ENCODE peak calls at places on chromosomes 5 and 9, in five cellular contexts. One of them, this sample, is unnamed.

GRCh38 chr5:109483395-109483974 is 73.7 kb upstream of the PJA2 start:
- DNase-seq in tibial artery: no peak
- DNase-seq in GM23338: no peak
- DNase-seq in spleen: no peak
- DNase-seq in heart right ventricle: no peak
- DNase-seq in this sample: no peak

GRCh38 chr9:14535161-14535930 is 157.9 kb downstream of the ZDHHC21 start:
- DNase-seq in heart right ventricle: peak
- DNase-seq in spleen: no peak
- DNase-seq in tibial artery: no peak
- DNase-seq in GM23338: no peak
- DNase-seq in this sample: no peak

GRCh38 chr5:126674145-126674544 is 73.4 kb downstream of the PHAX start:
- DNase-seq in tibial artery: no peak
- DNase-seq in GM23338: peak
- DNase-seq in spleen: no peak
- DNase-seq in heart right ventricle: no peak
- DNase-seq in this sample: no peak

GRCh38 chr9:125655691-125656410 is 51.2 kb downstream of the MAPKAP1 start:
- DNase-seq in tibial artery: no peak
- DNase-seq in heart right ventricle: no peak
- DNase-seq in spleen: no peak
- DNase-seq in GM23338: peak
- DNase-seq in this sample: no peak

GRCh38 chr9:104091708-104092107 is 2.4 kb upstream of the SMC2 start:
- DNase-seq in GM23338: peak
- DNase-seq in heart right ventricle: peak
- DNase-seq in spleen: no peak
- DNase-seq in tibial artery: peak
- DNase-seq in this sample: peak

GRCh38 chr5:35369965-35370790 is 139.9 kb upstream of the PRLR start:
- DNase-seq in tibial artery: no peak
- DNase-seq in spleen: no peak
- DNase-seq in heart right ventricle: no peak
- DNase-seq in GM23338: peak
- DNase-seq in this sample: no peak

GRCh38 chr9:20835364-20836286 is 151.6 kb downstream of the FOCAD start:
- DNase-seq in GM23338: no peak
- DNase-seq in heart right ventricle: no peak
- DNase-seq in tibial artery: no peak
- DNase-seq in spleen: no peak
- DNase-seq in this sample: no peak

GRCh38 chr9:116547729-116548426 is 139.2 kb upstream of the TRIM32 start:
- DNase-seq in GM23338: peak
- DNase-seq in spleen: no peak
- DNase-seq in heart right ventricle: no peak
- DNase-seq in tibial artery: no peak
- DNase-seq in this sample: no peak

GRCh38 chr9:70488793-70489105 is 74.3 kb upstream of the KLF9 start:
- DNase-seq in tibial artery: no peak
- DNase-seq in spleen: no peak
- DNase-seq in GM23338: no peak
- DNase-seq in heart right ventricle: peak
- DNase-seq in this sample: no peak

GRCh38 chr5:65334077-65334476 is 147.6 kb downstream of the ADAMTS6 start:
- DNase-seq in spleen: no peak
- DNase-seq in tibial artery: no peak
- DNase-seq in heart right ventricle: no peak
- DNase-seq in GM23338: peak
- DNase-seq in this sample: no peak

GRCh38 chr5:7329712-7330111 is 66.2 kb upstream of the ADCY2 start:
- DNase-seq in GM23338: no peak
- DNase-seq in spleen: no peak
- DNase-seq in heart right ventricle: no peak
- DNase-seq in tibial artery: no peak
- DNase-seq in this sample: no peak

GRCh38 chr9:128082173-128082572 is 14.1 kb downstream of the SLC25A25 start:
- DNase-seq in GM23338: peak
- DNase-seq in heart right ventricle: no peak
- DNase-seq in tibial artery: no peak
- DNase-seq in spleen: no peak
- DNase-seq in this sample: no peak

GRCh38 chr5:53942724-53943123 is 367.6 kb downstream of the ARL15 start:
- DNase-seq in spleen: no peak
- DNase-seq in GM23338: no peak
- DNase-seq in heart right ventricle: peak
- DNase-seq in tibial artery: no peak
- DNase-seq in this sample: peak

GRCh38 chr9:87812375-87813118 is 70.1 kb upstream of the SPATA31E1 start:
- DNase-seq in heart right ventricle: no peak
- DNase-seq in tibial artery: no peak
- DNase-seq in spleen: no peak
- DNase-seq in GM23338: peak
- DNase-seq in this sample: no peak

GRCh38 chr5:10594591-10595210 is 30.8 kb downstream of the ANKRD33B start:
- DNase-seq in spleen: peak
- DNase-seq in heart right ventricle: no peak
- DNase-seq in tibial artery: peak
- DNase-seq in GM23338: no peak
- DNase-seq in this sample: peak

GRCh38 chr5:133742370-133743036 is 130.2 kb upstream of the FSTL4 start:
- DNase-seq in tibial artery: no peak
- DNase-seq in GM23338: no peak
- DNase-seq in heart right ventricle: no peak
- DNase-seq in spleen: no peak
- DNase-seq in this sample: peak

GRCh38 chr5:136453199-136453598 is 87.9 kb upstream of the TRPC7 start:
- DNase-seq in spleen: no peak
- DNase-seq in tibial artery: no peak
- DNase-seq in heart right ventricle: no peak
- DNase-seq in GM23338: no peak
- DNase-seq in this sample: no peak

GRCh38 chr5:146291421-146292074 is 47.1 kb upstream of the POU4F3 start:
- DNase-seq in tibial artery: no peak
- DNase-seq in spleen: no peak
- DNase-seq in heart right ventricle: peak
- DNase-seq in GM23338: peak
- DNase-seq in this sample: no peak

GRCh38 chr9:113828211-113828610 is 47.9 kb upstream of the ZNF618 start:
- DNase-seq in heart right ventricle: no peak
- DNase-seq in GM23338: no peak
- DNase-seq in spleen: no peak
- DNase-seq in tibial artery: no peak
- DNase-seq in this sample: no peak
- H3K4me3 ChIP-seq in heart right ventricle: no peak
- H3K4me3 ChIP-seq in GM23338: no peak
- H3K4me3 ChIP-seq in spleen: no peak
- H3K4me3 ChIP-seq in tibial artery: no peak
- H3K4me3 ChIP-seq in this sample: no peak

DNA sequence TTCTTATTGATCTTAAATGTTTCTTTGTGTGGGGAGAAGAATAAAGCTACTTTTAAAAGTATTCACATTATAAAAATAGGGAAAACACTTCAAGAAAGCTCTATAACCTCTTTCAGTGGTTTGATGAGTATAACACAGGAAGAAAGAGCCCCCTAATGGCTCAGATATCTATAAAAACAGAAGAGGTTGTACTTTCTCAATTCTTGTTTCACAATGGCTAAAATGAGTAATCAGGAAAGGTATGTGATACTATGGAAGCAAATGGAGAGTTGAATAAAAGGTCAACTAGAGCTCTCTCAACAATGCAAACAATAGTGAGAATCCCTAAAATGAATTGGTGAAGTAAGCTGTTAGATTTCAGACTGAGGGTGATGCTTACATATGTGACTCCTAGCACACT is 584.6 kb upstream of the CDH18 start:
- DNase-seq in heart right ventricle: no peak
- DNase-seq in GM23338: peak
- DNase-seq in spleen: no peak
- DNase-seq in tibial artery: no peak
- DNase-seq in this sample: no peak
- TF ChIP-seq CTCF in heart right ventricle: no peak
- TF ChIP-seq CTCF in GM23338: no peak
- TF ChIP-seq CTCF in spleen: no peak
- TF ChIP-seq CTCF in tibial artery: no peak
- TF ChIP-seq CTCF in this sample: no peak

DNA sequence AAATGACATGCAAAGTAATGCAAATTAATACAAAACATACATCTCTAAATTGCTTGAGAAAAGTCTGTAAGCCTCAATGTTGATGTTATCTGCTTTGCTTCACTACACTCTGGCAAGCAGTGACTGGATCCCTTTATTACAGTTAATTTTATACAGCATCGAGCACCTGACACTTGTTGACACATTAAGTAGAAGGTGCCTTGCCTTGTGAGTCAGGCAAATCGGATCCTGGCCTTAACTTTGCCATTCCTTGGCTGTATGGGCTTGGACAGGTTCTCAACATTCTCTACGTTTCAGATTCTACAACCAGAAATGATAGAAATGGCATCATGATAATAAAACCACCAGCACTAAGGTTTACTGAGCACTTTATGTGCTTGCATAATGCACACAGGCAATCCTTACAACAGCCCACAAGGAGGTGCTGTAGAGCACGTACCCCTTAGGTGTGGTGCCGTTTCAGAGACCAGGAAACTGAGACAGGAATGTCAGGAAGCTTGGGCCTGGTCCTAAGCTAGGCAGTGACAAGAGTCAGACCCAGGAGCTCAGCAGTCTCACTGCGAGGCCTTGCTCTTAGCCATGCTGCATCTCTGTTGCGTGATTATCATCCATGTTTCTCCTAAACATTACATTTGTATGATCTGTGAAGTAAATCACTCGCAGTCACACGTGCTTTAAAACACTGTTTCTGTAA is 2.6 kb downstream of the GCNT4 start:
- DNase-seq in spleen: peak
- DNase-seq in heart right ventricle: peak
- DNase-seq in tibial artery: no peak
- DNase-seq in GM23338: peak
- DNase-seq in this sample: no peak
- H3K4me3 ChIP-seq in spleen: no peak
- H3K4me3 ChIP-seq in heart right ventricle: no peak
- H3K4me3 ChIP-seq in tibial artery: no peak
- H3K4me3 ChIP-seq in GM23338: no peak
- H3K4me3 ChIP-seq in this sample: no peak

GRCh38 chr5:28770307-28770706 is 1731.9 kb upstream of the CDH9 start:
- DNase-seq in GM23338: no peak
- DNase-seq in spleen: no peak
- DNase-seq in tibial artery: no peak
- DNase-seq in heart right ventricle: no peak
- DNase-seq in this sample: no peak

DNA sequence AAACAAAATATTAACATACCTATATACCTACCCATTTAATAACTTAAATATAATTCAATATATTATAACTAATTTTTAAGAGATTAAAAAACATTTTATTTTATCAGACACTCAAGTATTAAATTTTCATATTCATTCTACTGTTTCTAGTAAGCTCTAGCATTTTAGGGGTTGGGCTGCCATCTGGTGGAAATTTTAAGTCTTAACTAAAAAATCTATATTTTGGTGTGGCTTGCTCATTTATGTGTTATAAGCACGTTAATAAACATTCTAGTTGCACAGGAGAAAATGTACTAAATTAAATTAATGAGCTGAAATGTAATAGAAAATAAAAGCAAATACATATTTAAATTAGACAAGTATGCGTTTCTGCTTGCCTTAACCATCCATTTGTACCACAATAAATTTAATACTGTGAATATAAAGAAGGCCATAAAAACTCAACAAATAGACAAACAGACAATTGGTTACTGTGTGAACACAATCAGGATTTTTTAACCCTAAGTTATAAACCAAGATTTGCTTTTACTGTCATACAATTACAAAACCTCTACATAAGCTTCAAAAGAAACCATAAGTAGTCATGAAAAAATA is 1728.3 kb upstream of the CDH9 start:
- DNase-seq in GM23338: peak
- DNase-seq in heart right ventricle: no peak
- DNase-seq in tibial artery: no peak
- DNase-seq in spleen: no peak
- DNase-seq in this sample: no peak
- TF ChIP-seq CTCF in GM23338: peak
- TF ChIP-seq CTCF in heart right ventricle: peak
- TF ChIP-seq CTCF in tibial artery: peak
- TF ChIP-seq CTCF in spleen: no peak
- TF ChIP-seq CTCF in this sample: no peak

GRCh38 chr9:12775373-12775962 is 648 bp downstream of the LURAP1L start:
- DNase-seq in heart right ventricle: peak
- DNase-seq in spleen: no peak
- DNase-seq in GM23338: peak
- DNase-seq in tibial artery: no peak
- DNase-seq in this sample: no peak

GRCh38 chr9:12776775-12777055 is 1.9 kb downstream of the LURAP1L start:
- DNase-seq in spleen: no peak
- DNase-seq in GM23338: no peak
- DNase-seq in tibial artery: no peak
- DNase-seq in heart right ventricle: no peak
- DNase-seq in this sample: no peak

GRCh38 chr9:12777149-12778010 is 2.6 kb downstream of the LURAP1L start:
- DNase-seq in tibial artery: no peak
- DNase-seq in spleen: no peak
- DNase-seq in GM23338: no peak
- DNase-seq in heart right ventricle: no peak
- DNase-seq in this sample: no peak

GRCh38 chr9:12775963-12776774 is 1.3 kb downstream of the LURAP1L start:
- DNase-seq in spleen: peak
- DNase-seq in GM23338: peak
- DNase-seq in heart right ventricle: peak
- DNase-seq in tibial artery: peak
- DNase-seq in this sample: peak

DNA sequence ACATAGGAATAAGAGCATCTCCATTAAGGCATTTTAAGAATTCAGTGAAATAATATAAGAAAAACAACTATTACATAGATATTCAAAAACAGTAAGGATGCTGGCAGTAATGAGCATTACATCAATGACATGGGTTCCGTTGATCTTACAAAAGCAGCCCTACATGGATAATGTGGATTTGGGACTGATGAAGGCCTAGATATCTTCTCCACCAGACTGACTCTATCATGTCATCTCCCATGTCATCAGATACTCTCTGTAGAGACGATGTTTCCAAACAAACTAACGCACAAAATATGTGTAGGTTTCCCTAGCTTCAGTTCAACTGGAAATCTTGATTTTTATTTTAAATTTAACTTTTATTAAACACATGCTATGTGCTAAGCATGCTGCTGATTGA is 3.6 kb downstream of the LURAP1L start:
- DNase-seq in spleen: no peak
- DNase-seq in GM23338: no peak
- DNase-seq in tibial artery: no peak
- DNase-seq in heart right ventricle: no peak
- DNase-seq in this sample: no peak
- H3K4me3 ChIP-seq in spleen: peak
- H3K4me3 ChIP-seq in GM23338: no peak
- H3K4me3 ChIP-seq in tibial artery: peak
- H3K4me3 ChIP-seq in heart right ventricle: no peak
- H3K4me3 ChIP-seq in this sample: no peak

This sample was measured in right atrium auricular region.